ENCODE peak calls at places on chromosomes 2 and 18, in six cellular contexts. V is HT1080; I is CD8-positive, alpha-beta T cell; O is AG08395; L is RCC 7860; J is NCI-H1436. D is an unnamed sample.

GRCh38 chr2:54520687-54521086 is 64.6 kb downstream of the SPTBN1 start:
- DNase-seq in V (peak), I (no peak), O (peak), L (peak), J (no peak), D (peak)

GRCh38 chr2:128003463-128003862 is 24.4 kb downstream of the SAP130 start:
- DNase-seq in V (no peak), I (no peak), O (no peak), L (no peak), J (no peak), D (no peak)

GRCh38 chr18:31610841-31611240 is 19.2 kb downstream of the TTR start:
- DNase-seq in V (peak), I (no peak), O (no peak), L (no peak), J (peak), D (peak)

GRCh38 chr2:96330407-96330806 is 5.2 kb upstream of the NCAPH start:
- DNase-seq in V (peak), I (no peak), O (no peak), L (no peak), J (no peak), D (no peak)

GRCh38 chr2:207167129-207167923 is 1.6 kb upstream of the KLF7 start:
- DNase-seq in V (no peak), I (no peak), O (peak), L (no peak), J (no peak), D (no peak)

GRCh38 chr2:233940376-233941276 is 23.5 kb downstream of the TRPM8 start:
- DNase-seq in V (no peak), I (no peak), O (no peak), L (no peak), J (no peak), D (no peak)

GRCh38 chr2:127913808-127914457 is 28.2 kb upstream of the AMMECR1L start:
- DNase-seq in V (peak), I (no peak), O (no peak), L (peak), J (no peak), D (no peak)

GRCh38 chr2:225090746-225091145 is 48.5 kb upstream of the DOCK10 start:
- DNase-seq in V (peak), I (no peak), O (peak), L (peak), J (peak), D (no peak)

GRCh38 chr2:177921726-177922125 is 150.9 kb downstream of the PDE11A start:
- DNase-seq in V (no peak), I (no peak), O (no peak), L (no peak), J (no peak), D (no peak)

GRCh38 chr2:43851026-43851980 is 12.5 kb downstream of the ABCG8 start:
- DNase-seq in V (no peak), I (no peak), O (peak), L (no peak), J (no peak), D (no peak)

GRCh38 chr18:35634376-35634775 is 52.8 kb downstream of the GALNT1 start:
- DNase-seq in V (no peak), I (no peak), O (no peak), L (no peak), J (no peak), D (peak)

GRCh38 chr2:98376996-98377395 is 30.7 kb downstream of the CNGA3 start:
- DNase-seq in V (no peak), I (no peak), O (no peak), L (no peak), J (no peak), D (no peak)

GRCh38 chr18:64972545-64972944 is 778.3 kb upstream of the CDH7 start:
- DNase-seq in V (peak), I (no peak), O (no peak), L (no peak), J (no peak), D (no peak)

GRCh38 chr18:6660334-6660733 is 69.2 kb upstream of the ARHGAP28 start:
- DNase-seq in V (no peak), I (no peak), O (no peak), L (no peak), J (no peak), D (no peak)

GRCh38 chr2:161190030-161190429 is 29.8 kb downstream of the TANK start:
- DNase-seq in V (no peak), I (no peak), O (no peak), L (no peak), J (no peak), D (no peak)

GRCh38 chr2:230225486-230225885 is at the start of gene SP140:
- DNase-seq in V (no peak), I (peak), O (no peak), L (no peak), J (no peak), D (no peak)

GRCh38 chr2:219119422-219120043 is 41.1 kb downstream of the NHEJ1 start:
- DNase-seq in V (peak), I (peak), O (peak), L (no peak), J (peak), D (peak)

GRCh38 chr2:14944562-14945346 is 312.2 kb downstream of the LRATD1 start:
- DNase-seq in V (peak), I (no peak), O (peak), L (peak), J (peak), D (peak)

GRCh38 chr18:67280843-67281242 is 235.7 kb downstream of the DSEL start:
- DNase-seq in V (no peak), I (no peak), O (no peak), L (no peak), J (no peak), D (no peak)

GRCh38 chr18:9146224-9146623 is 9.6 kb downstream of the ANKRD12 start:
- DNase-seq in V (no peak), I (no peak), O (no peak), L (no peak), J (no peak), D (no peak)

GRCh38 chr18:3661989-3662388 is 212.0 kb downstream of the TGIF1 start:
- DNase-seq in V (no peak), I (no peak), O (no peak), L (no peak), J (no peak), D (no peak)

GRCh38 chr18:8937695-8938094 is 164.8 kb upstream of the NDUFV2 start:
- DNase-seq in V (no peak), I (no peak), O (no peak), L (no peak), J (no peak), D (peak)

GRCh38 chr2:163641986-163642385 is 93.8 kb downstream of the FIGN start:
- DNase-seq in V (no peak), I (no peak), O (no peak), L (peak), J (no peak), D (no peak)

GRCh38 chr18:27363918-27364317 is 178.8 kb upstream of the CHST9 start:
- DNase-seq in V (no peak), I (no peak), O (no peak), L (peak), J (no peak), D (peak)

GRCh38 chr2:37917281-37918228 is 7.5 kb upstream of the RMDN2 start:
- DNase-seq in V (no peak), I (no peak), O (no peak), L (no peak), J (no peak), D (peak)

GRCh38 chr2:3505771-3506170 is 13.6 kb downstream of the ADI1 start:
- DNase-seq in V (no peak), I (no peak), O (no peak), L (no peak), J (no peak), D (no peak)

GRCh38 chr2:26640331-26640745 is 828 bp downstream of the CIB4 start:
- DNase-seq in V (peak), I (no peak), O (peak), L (peak), J (no peak), D (no peak)

GRCh38 chr2:209790066-209790728 is 18.6 kb downstream of the UNC80 start:
- DNase-seq in V (peak), I (no peak), O (no peak), L (no peak), J (no peak), D (no peak)

GRCh38 chr2:180222642-180223041 is 215.5 kb upstream of the CWC22 start:
- DNase-seq in V (no peak), I (no peak), O (peak), L (no peak), J (no peak), D (no peak)

GRCh38 chr2:9950521-9951271 is 797 bp upstream of the GRHL1 start:
- DNase-seq in V (no peak), I (no peak), O (peak), L (peak), J (peak), D (peak)

D was measured in trophoblast cell.